ENCODE peak calls at places on chromosomes 12 and 14, in eight cellular contexts. Q is stimulated activated effector memory CD8-positive, alpha-beta T cell treated with anti-CD3 and anti-CD28 coated beads, Interleukin-12 subunit alpha, Interleukin-12 subunit beta, amount 100 ng/mL, for 72 hours; S is NCI-H1092; G is hippocampal formation; B is tibial artery; H is NCI-H748 treated with DMSO at 0.1 percent for 48 hours; T is ELR; V is AG09309. D is an unnamed sample.

GRCh38 chr12:29807125-29807524 is 23.4 kb upstream of the TMTC1 start:
- DNase-seq in Q (no peak), S (no peak), G (no peak), B (no peak), H (no peak), T (no peak), V (no peak), D (no peak)

GRCh38 chr12:27185234-27186045 is 58.6 kb upstream of the STK38L start:
- DNase-seq in Q (no peak), S (no peak), G (no peak), B (no peak), H (no peak), T (peak; percentile 37), V (no peak), D (no peak)

GRCh38 chr12:123100882-123101281 is 50.0 kb downstream of the PITPNM2 start:
- DNase-seq in Q (no peak), S (no peak), G (no peak), B (no peak), H (no peak), T (no peak), V (no peak), D (no peak)

GRCh38 chr12:102174761-102175160 is 22.9 kb downstream of the PMCH start:
- DNase-seq in Q (no peak), S (no peak), G (no peak), B (no peak), H (no peak), T (no peak), V (no peak), D (no peak)

GRCh38 chr14:76951149-76951548 is 77.4 kb downstream of the IRF2BPL start:
- DNase-seq in Q (no peak), S (no peak), G (no peak), B (no peak), H (no peak), T (no peak), V (no peak), D (no peak)

GRCh38 chr12:113065126-113066007 is 8.8 kb downstream of the DTX1 start:
- DNase-seq in Q (no peak), S (peak; percentile 65), G (no peak), B (no peak), H (no peak), T (peak; percentile 13), V (no peak), D (no peak)

GRCh38 chr14:60646202-60646886 is 2.9 kb downstream of the SIX1 start:
- DNase-seq in Q (no peak), S (no peak), G (no peak), B (peak; percentile 68), H (no peak), T (no peak), V (no peak), D (no peak)

GRCh38 chr14:104692261-104692938 is 3.0 kb downstream of the INF2 start:
- DNase-seq in Q (no peak), S (no peak), G (no peak), B (no peak), H (no peak), T (no peak), V (no peak), D (no peak)

GRCh38 chr14:78157855-78158436 is 12.2 kb upstream of the NRXN3 start:
- DNase-seq in Q (no peak), S (no peak), G (no peak), B (no peak), H (no peak), T (peak; percentile 20), V (no peak), D (no peak)

GRCh38 chr12:120758798-120759590 is 33.4 kb downstream of the ACADS start:
- DNase-seq in Q (no peak), S (no peak), G (no peak), B (no peak), H (no peak), T (no peak), V (no peak), D (no peak)

GRCh38 chr12:53060721-53061276 is 10.9 kb downstream of the TNS2 start:
- DNase-seq in Q (no peak), S (peak; percentile 46), G (no peak), B (peak; percentile 42), H (no peak), T (no peak), V (no peak), D (no peak)

GRCh38 chr12:100668939-100669536 is 95.6 kb downstream of the GAS2L3 start:
- DNase-seq in Q (peak; percentile 11), S (peak; percentile 45), G (peak; percentile 39), B (peak; percentile 50), H (peak; percentile 64), T (peak; percentile 80), V (peak; percentile 21), D (peak; percentile 47)

GRCh38 chr14:103623883-103624482 is 5.0 kb upstream of the KLC1 start:
- DNase-seq in Q (no peak), S (no peak), G (no peak), B (no peak), H (no peak), T (no peak), V (no peak), D (no peak)

GRCh38 chr12:79055926-79056674 is 191.5 kb downstream of the SYT1 start:
- DNase-seq in Q (no peak), S (no peak), G (no peak), B (no peak), H (no peak), T (peak; percentile 94), V (peak; percentile 23), D (no peak)

GRCh38 chr14:74583689-74584434 is 28.2 kb downstream of the LTBP2 start:
- DNase-seq in Q (no peak), S (no peak), G (no peak), B (no peak), H (no peak), T (peak; percentile 95), V (no peak), D (no peak)

GRCh38 chr14:33810308-33810707 is 140.6 kb downstream of the EGLN3 start:
- DNase-seq in Q (no peak), S (no peak), G (no peak), B (no peak), H (no peak), T (no peak), V (no peak), D (no peak)

GRCh38 chr14:100822007-100822406 is 3.9 kb upstream of the MEG3 start:
- DNase-seq in Q (no peak), S (no peak), G (no peak), B (no peak), H (no peak), T (no peak), V (no peak), D (no peak)